ENCODE peak calls at places on chromosome X, in eight cellular contexts. A is fibroblast of lung, M is K562, H is HCT116, X is GM23338, R is GM23248, D is Karpas-422, T is DND-41. G is an unnamed sample.

GRCh38 chrX:151727346-151727745 is 7.2 kb upstream of the CNGA2 start:
- DNase-seq in A (no peak), M (no peak), H (no peak), X (no peak), R (no peak), D (no peak), T (no peak), G (no peak)

GRCh38 chrX:146934256-146934655 is 119.7 kb upstream of the CXorf51A start:
- DNase-seq in A (no peak), M (no peak), H (no peak), X (no peak), R (no peak), D (no peak), T (no peak), G (no peak)

GRCh38 chrX:118893923-118894322 is 70.3 kb downstream of the ZCCHC12 start:
- DNase-seq in A (no peak), M (no peak), H (no peak), X (no peak), R (no peak), D (no peak), T (no peak), G (no peak)

GRCh38 chrX:110395877-110396276 is 37.2 kb downstream of the RTL9 start:
- DNase-seq in A (no peak), M (no peak), H (no peak), X (no peak), R (peak), D (no peak), T (no peak), G (peak)

GRCh38 chrX:129790808-129791207 is 11.1 kb downstream of the SASH3 start:
- DNase-seq in A (no peak), M (no peak), H (no peak), X (no peak), R (no peak), D (no peak), T (no peak), G (no peak)

GRCh38 chrX:126836195-126836594 is 16.7 kb downstream of the PRR32 start:
- DNase-seq in A (no peak), M (no peak), H (no peak), X (no peak), R (no peak), D (no peak), T (no peak), G (no peak)

GRCh38 chrX:140764401-140764919 is 54.9 kb downstream of the LINC00632 start:
- DNase-seq in A (peak), M (no peak), H (no peak), X (peak), R (peak), D (no peak), T (no peak), G (no peak)

GRCh38 chrX:94288325-94288724 is 614.3 kb downstream of the FAM133A start:
- DNase-seq in A (no peak), M (no peak), H (no peak), X (peak), R (no peak), D (peak), T (no peak), G (no peak)

GRCh38 chrX:20026278-20026677 is 35.4 kb upstream of the BCLAF3 start:
- DNase-seq in A (peak), M (no peak), H (no peak), X (no peak), R (peak), D (no peak), T (peak), G (no peak)

GRCh38 chrX:38774249-38774648 is 27.0 kb upstream of the MID1IP1 start:
- DNase-seq in A (peak), M (no peak), H (no peak), X (no peak), R (peak), D (no peak), T (no peak), G (no peak)

GRCh38 chrX:17519349-17519748 is 144.3 kb downstream of the NHS start:
- DNase-seq in A (no peak), M (no peak), H (no peak), X (no peak), R (peak), D (no peak), T (no peak), G (no peak)

GRCh38 chrX:24080670-24081069 is 25.9 kb downstream of the EIF2S3 start:
- DNase-seq in A (no peak), M (no peak), H (no peak), X (no peak), R (peak), D (no peak), T (no peak), G (no peak)

GRCh38 chrX:118521435-118521834 is 25.8 kb downstream of the DOCK11 start:
- DNase-seq in A (peak), M (no peak), H (no peak), X (no peak), R (peak), D (no peak), T (no peak), G (no peak)

GRCh38 chrX:16825306-16826035 is 39.2 kb downstream of the TXLNG start:
- DNase-seq in A (peak), M (no peak), H (no peak), X (no peak), R (peak), D (no peak), T (no peak), G (no peak)

GRCh38 chrX:104270916-104271512 is 16.3 kb upstream of the ESX1 start:
- DNase-seq in A (no peak), M (peak), H (peak), X (peak), R (peak), D (peak), T (peak), G (peak)

GRCh38 chrX:14015941-14016340 is 13.8 kb downstream of the GEMIN8 start:
- DNase-seq in A (no peak), M (no peak), H (no peak), X (no peak), R (peak), D (no peak), T (no peak), G (no peak)

GRCh38 chrX:131762802-131763234 is 218.9 kb downstream of the OR13H1 start:
- DNase-seq in A (peak), M (peak), H (no peak), X (peak), R (peak), D (peak), T (no peak), G (no peak)

GRCh38 chrX:32087663-32088062 is 1015.8 kb upstream of the FTHL17 start:
- DNase-seq in A (no peak), M (no peak), H (no peak), X (no peak), R (no peak), D (no peak), T (no peak), G (no peak)

GRCh38 chrX:109890910-109891502 is 111.9 kb upstream of the TMEM164 start:
- DNase-seq in A (peak), M (peak), H (peak), X (peak), R (peak), D (peak), T (peak), G (no peak)

GRCh38 chrX:27679281-27679680 is 89.1 kb downstream of the DCAF8L2 start:
- DNase-seq in A (peak), M (no peak), H (no peak), X (no peak), R (no peak), D (no peak), T (no peak), G (no peak)

GRCh38 chrX:17736856-17737706 is at the start of gene SCML1:
- DNase-seq in A (peak), M (peak), H (peak), X (peak), R (peak), D (no peak), T (no peak), G (peak)

GRCh38 chrX:121308276-121308805 is 260.9 kb downstream of the GLUD2 start:
- DNase-seq in A (peak), M (peak), H (peak), X (peak), R (peak), D (peak), T (peak), G (peak)

GRCh38 chrX:71859637-71860036 is 51.0 kb upstream of the NHSL2 start:
- DNase-seq in A (peak), M (no peak), H (peak), X (peak), R (peak), D (peak), T (peak), G (no peak)

GRCh38 chrX:29661290-29661689 is 554.1 kb upstream of the MAGEB2 start:
- DNase-seq in A (peak), M (no peak), H (no peak), X (no peak), R (peak), D (no peak), T (no peak), G (no peak)

GRCh38 chrX:128634754-128635153 is 582.6 kb upstream of the ACTRT1 start:
- DNase-seq in A (no peak), M (no peak), H (no peak), X (no peak), R (no peak), D (no peak), T (no peak), G (no peak)

GRCh38 chrX:2370436-2370835 is 130.3 kb downstream of the DHRSX start:
- DNase-seq in A (peak), M (no peak), H (no peak), X (no peak), R (peak), D (no peak), T (no peak), G (no peak)

GRCh38 chrX:96770315-96770714 is 85.7 kb downstream of the DIAPH2 start:
- DNase-seq in A (peak), M (no peak), H (no peak), X (peak), R (peak), D (peak), T (no peak), G (no peak)

GRCh38 chrX:28709421-28709820 is 122.2 kb downstream of the IL1RAPL1 start:
- DNase-seq in A (no peak), M (no peak), H (no peak), X (no peak), R (no peak), D (no peak), T (no peak), G (no peak)

GRCh38 chrX:103461156-103461555 is 58.1 kb downstream of the RAB40A start:
- DNase-seq in A (no peak), M (no peak), H (no peak), X (no peak), R (peak), D (no peak), T (no peak), G (no peak)

GRCh38 chrX:44344194-44344593 is 722 bp upstream of the EFHC2 start:
- DNase-seq in A (no peak), M (peak), H (no peak), X (peak), R (no peak), D (no peak), T (no peak), G (peak)

GRCh38 chrX:136828830-136829229 is 48.1 kb upstream of the ARHGEF6 start:
- DNase-seq in A (no peak), M (no peak), H (no peak), X (no peak), R (no peak), D (no peak), T (no peak), G (no peak)

GRCh38 chrX:154441984-154442707 is 1.8 kb upstream of the FAM50A start:
- DNase-seq in A (no peak), M (no peak), H (no peak), X (no peak), R (no peak), D (no peak), T (no peak), G (peak)

GRCh38 chrX:78111140-78111931 is 7.3 kb downstream of the PGK1 start:
- DNase-seq in A (no peak), M (no peak), H (no peak), X (no peak), R (no peak), D (no peak), T (no peak), G (no peak)

GRCh38 chrX:53685711-53686110 is 808 bp downstream of the HUWE1 start:
- DNase-seq in A (no peak), M (no peak), H (no peak), X (no peak), R (peak), D (no peak), T (no peak), G (no peak)

GRCh38 chrX:57905141-57905540 is 5.1 kb downstream of the ZXDA start:
- DNase-seq in A (peak), M (no peak), H (no peak), X (no peak), R (peak), D (no peak), T (no peak), G (no peak)

GRCh38 chrX:115690554-115691216 is 129.7 kb downstream of the PLS3 start:
- DNase-seq in A (peak), M (peak), H (peak), X (peak), R (peak), D (peak), T (peak), G (peak)

GRCh38 chrX:71195959-71196727 is 26.9 kb upstream of the GJB1 start:
- DNase-seq in A (no peak), M (no peak), H (no peak), X (peak), R (no peak), D (no peak), T (peak), G (no peak)

DNA sequence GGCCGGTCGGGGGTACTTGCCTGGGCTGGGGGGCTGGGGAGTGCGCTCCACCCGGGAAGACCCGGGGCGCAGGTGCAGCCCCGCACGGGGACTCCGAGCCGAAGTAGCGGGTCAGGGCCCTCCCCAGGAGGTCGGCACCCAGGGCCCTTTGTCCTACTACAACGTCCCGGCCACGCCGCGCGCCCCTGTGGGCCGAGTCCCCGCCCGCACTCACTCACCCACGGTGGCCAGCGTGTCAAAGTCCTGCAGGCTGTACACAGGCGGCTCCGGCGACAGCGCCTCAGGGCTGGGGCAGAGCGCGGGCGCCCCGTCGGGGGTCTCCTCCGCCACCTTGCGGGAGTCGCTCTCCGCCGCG is 602 bp downstream of the PRKX start:
- DNase-seq in A (no peak), M (peak), H (no peak), X (no peak), R (no peak), D (peak), T (no peak), G (no peak)
- H2AFZ ChIP-seq in A (no peak), M (peak), H (no peak), X (no peak), R (peak), D (peak), T (peak), G (peak)

DNA sequence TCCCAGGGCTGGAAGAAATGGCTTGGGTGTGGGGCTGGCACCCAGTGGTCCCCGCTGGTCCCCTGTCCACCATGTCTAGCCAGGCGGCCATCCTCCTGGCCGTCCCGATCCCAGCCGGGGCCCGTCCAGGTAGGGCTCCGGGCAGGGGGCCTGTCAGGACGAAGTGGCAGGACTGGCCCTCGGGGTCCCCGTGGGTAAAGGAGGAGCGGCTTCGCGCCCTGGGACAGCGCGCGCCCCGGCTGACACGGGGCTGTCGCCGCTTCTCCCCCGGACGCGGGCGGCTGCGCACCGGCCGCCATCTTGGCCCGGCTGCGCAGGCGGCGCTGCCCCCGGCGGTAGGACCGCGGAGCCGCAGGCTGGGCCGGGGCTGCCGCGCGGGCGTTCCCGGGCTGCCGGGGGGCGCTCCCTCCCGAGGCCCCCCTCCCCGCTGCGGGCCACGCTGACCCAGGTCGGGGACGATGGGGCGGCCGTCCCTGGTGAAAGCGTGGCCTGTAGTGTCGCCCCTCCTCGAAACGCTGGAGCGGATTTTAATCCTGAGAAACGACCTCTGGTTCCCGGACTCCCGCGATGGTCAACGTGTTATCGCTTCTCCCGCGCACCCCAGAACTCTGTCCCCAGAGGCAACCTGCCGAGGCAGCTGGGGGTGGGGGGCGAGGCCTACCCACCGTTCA is 60.4 kb upstream of the BCOR start:
- DNase-seq in A (no peak), M (no peak), H (no peak), X (peak), R (peak), D (no peak), T (peak), G (no peak)
- H3K27ac ChIP-seq in A (no peak), M (no peak), H (peak), X (peak), R (no peak), D (no peak), T (no peak), G (no peak)

DNA sequence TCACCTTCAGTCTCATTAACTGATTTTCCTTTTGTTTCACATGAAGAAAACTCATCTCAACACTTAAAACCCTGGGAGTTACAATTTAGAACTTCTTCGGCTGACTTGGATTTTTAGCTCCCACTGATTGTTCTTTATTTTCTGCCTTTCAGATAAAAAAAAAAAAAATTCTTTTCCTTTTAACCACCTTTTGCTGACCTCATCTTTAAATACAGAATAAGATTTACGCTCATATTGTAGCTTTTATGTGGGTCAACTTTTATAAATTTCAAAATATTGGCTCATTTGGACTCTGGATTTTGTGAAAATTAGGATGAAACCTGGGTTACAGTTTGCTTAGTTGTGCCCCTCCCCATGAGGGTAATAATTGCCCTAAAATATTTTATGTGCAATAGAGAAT is 659.3 kb downstream of the ZNF674 start:
- DNase-seq in A (no peak), M (no peak), H (no peak), X (no peak), R (no peak), D (no peak), T (no peak), G (no peak)
- H3K4me3 ChIP-seq in A (no peak), M (no peak), H (no peak), X (no peak), R (no peak), D (no peak), T (no peak), G (no peak)

DNA sequence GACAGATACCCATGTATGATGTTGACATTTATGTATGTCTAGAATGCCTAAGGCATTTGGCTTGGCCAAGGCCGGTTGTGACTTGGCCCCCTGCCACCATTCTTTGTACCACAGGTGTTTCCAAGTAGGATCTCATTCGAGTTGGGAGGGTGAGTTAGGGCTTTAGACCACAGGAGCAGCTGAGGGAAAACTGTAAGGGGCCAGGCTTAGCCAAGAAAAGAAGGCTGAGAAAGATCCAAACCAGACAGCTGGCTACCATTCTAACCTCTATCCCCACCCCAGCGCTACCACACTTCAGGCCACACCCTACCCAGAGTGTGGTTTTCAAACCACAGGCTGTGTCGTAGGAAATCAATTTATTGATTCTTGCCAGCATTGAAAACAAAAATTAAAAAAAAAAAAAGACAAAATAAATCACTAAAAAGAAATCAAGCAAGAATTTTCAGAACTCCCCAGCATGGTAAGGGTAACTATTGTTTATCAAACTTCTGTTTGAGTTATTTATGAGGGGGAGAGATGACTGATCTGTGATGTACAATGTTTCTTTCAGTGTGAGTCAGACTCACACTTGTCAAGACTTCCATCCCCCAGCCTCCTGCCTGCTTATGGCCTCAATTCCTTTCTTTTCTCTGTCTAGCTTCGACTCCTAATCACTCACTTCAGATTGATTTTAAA is 9.9 kb downstream of the TMSB4X start:
- DNase-seq in A (peak), M (peak), H (peak), X (no peak), R (peak), D (no peak), T (peak), G (peak)
- H2AFZ ChIP-seq in A (no peak), M (peak), H (peak), X (no peak), R (no peak), D (no peak), T (no peak), G (peak)